ENCODE peak calls at places on chromosomes 11 and 22, in four cellular contexts. U is esophagus squamous epithelium, J is fibroblast of villous mesenchyme, L is mucosa of gallbladder. N is an unnamed sample.

GRCh38 chr11:122995526-122995925 is 13.9 kb upstream of the BSX start:
- DNase-seq in U (no peak), J (no peak), L (no peak), N (no peak)

GRCh38 chr11:82797595-82797971 is 63.9 kb upstream of the FAM181B start:
- DNase-seq in U (no peak), J (no peak), L (no peak), N (no peak)

GRCh38 chr22:41969110-41969646 is at the start of gene SEPTIN3:
- DNase-seq in U (no peak), J (no peak), L (no peak), N (no peak)

GRCh38 chr22:20545681-20546521 is 38.5 kb downstream of the MED15 start:
- DNase-seq in U (no peak), J (peak), L (no peak), N (no peak)

GRCh38 chr22:45231293-45231692 is 9.4 kb downstream of the KIAA0930 start:
- DNase-seq in U (no peak), J (no peak), L (no peak), N (no peak)

GRCh38 chr22:21736084-21736642 is 569 bp upstream of the YPEL1 start:
- DNase-seq in U (no peak), J (no peak), L (peak), N (no peak)

GRCh38 chr11:7571640-7572000 is 57.8 kb downstream of the PPFIBP2 start:
- DNase-seq in U (no peak), J (peak), L (peak), N (peak)

GRCh38 chr22:37482244-37482643 is 3.9 kb downstream of the MFNG start:
- DNase-seq in U (no peak), J (no peak), L (no peak), N (no peak)

GRCh38 chr11:117498791-117499190 is 171.1 kb downstream of the CEP164 start:
- DNase-seq in U (no peak), J (no peak), L (no peak), N (no peak)

GRCh38 chr22:35457729-35458546 is 58.0 kb downstream of the MCM5 start:
- DNase-seq in U (no peak), J (no peak), L (no peak), N (no peak)

GRCh38 chr11:10092426-10092825 is 201.6 kb downstream of the SBF2 start:
- DNase-seq in U (no peak), J (no peak), L (no peak), N (no peak)

GRCh38 chr22:43400449-43400848 is 11.4 kb upstream of the MPPED1 start:
- DNase-seq in U (no peak), J (no peak), L (no peak), N (no peak)

GRCh38 chr11:69308531-69308930 is 14.6 kb downstream of the MYEOV start:
- DNase-seq in U (no peak), J (no peak), L (no peak), N (no peak)

GRCh38 chr11:122140535-122140934 is 24.5 kb upstream of the BLID start:
- DNase-seq in U (no peak), J (no peak), L (no peak), N (no peak)

GRCh38 chr11:75924966-75925784 is 110.2 kb downstream of the UVRAG start:
- DNase-seq in U (no peak), J (no peak), L (no peak), N (peak)

GRCh38 chr11:125376856-125377255 is 119.2 kb downstream of the FEZ1 start:
- DNase-seq in U (no peak), J (no peak), L (no peak), N (no peak)

GRCh38 chr22:21942407-21942895 is 10.2 kb downstream of the PPM1F start:
- DNase-seq in U (no peak), J (peak), L (peak), N (no peak)

GRCh38 chr11:16909375-16910035 is 104.7 kb downstream of the PLEKHA7 start:
- DNase-seq in U (no peak), J (no peak), L (no peak), N (no peak)

GRCh38 chr22:23398701-23399366 is 181.3 kb downstream of the IGLL1 start:
- DNase-seq in U (no peak), J (no peak), L (no peak), N (no peak)

GRCh38 chr11:68065841-68066240 is 27.0 kb downstream of the TCIRG1 start:
- DNase-seq in U (no peak), J (no peak), L (no peak), N (no peak)

GRCh38 chr11:78840190-78840589 is 265.5 kb upstream of the NARS2 start:
- DNase-seq in U (no peak), J (peak), L (no peak), N (no peak)

GRCh38 chr11:79182794-79183193 is 258.0 kb downstream of the TENM4 start:
- DNase-seq in U (no peak), J (peak), L (no peak), N (no peak)

GRCh38 chr11:45805305-45806071 is 539 bp downstream of the SLC35C1 start:
- DNase-seq in U (peak), J (peak), L (no peak), N (peak)

GRCh38 chr11:126434950-126435335 is 79.5 kb downstream of the ST3GAL4 start:
- DNase-seq in U (no peak), J (no peak), L (no peak), N (no peak)

GRCh38 chr11:117834068-117834810 is 9.7 kb upstream of the FXYD2 start:
- DNase-seq in U (no peak), J (no peak), L (no peak), N (no peak)

GRCh38 chr11:20518323-20518834 is 81.0 kb upstream of the SLC6A5 start:
- DNase-seq in U (no peak), J (no peak), L (no peak), N (no peak)

GRCh38 chr22:19991395-19991644 is 25.3 kb downstream of the ARVCF start:
- DNase-seq in U (no peak), J (no peak), L (no peak), N (no peak)

GRCh38 chr11:1053121-1053901 is 16.8 kb upstream of the MUC6 start:
- DNase-seq in U (no peak), J (no peak), L (no peak), N (peak)

GRCh38 chr11:36123353-36124220 is 165.6 kb downstream of the COMMD9 start:
- DNase-seq in U (no peak), J (peak), L (peak), N (peak)

GRCh38 chr11:8286886-8287285 is 23.2 kb upstream of the LMO1 start:
- DNase-seq in U (no peak), J (no peak), L (no peak), N (no peak)

GRCh38 chr11:11324090-11324489 is 29.0 kb downstream of the CSNK2A3 start:
- DNase-seq in U (no peak), J (no peak), L (no peak), N (no peak)

GRCh38 chr11:69442012-69442806 is 39.3 kb upstream of the LINC01488 start:
- DNase-seq in U (no peak), J (no peak), L (no peak), N (no peak)

GRCh38 chr11:76337918-76338317 is 43.0 kb downstream of the THAP12 start:
- DNase-seq in U (no peak), J (no peak), L (no peak), N (no peak)

GRCh38 chr11:76824083-76824939 is 36.4 kb upstream of the ACER3 start:
- DNase-seq in U (no peak), J (no peak), L (no peak), N (no peak)

GRCh38 chr22:35589736-35590079 is 27.4 kb downstream of the MB start:
- DNase-seq in U (no peak), J (no peak), L (no peak), N (no peak)

N was measured in small intestine.